ENCODE peak calls at places on chromosomes 13 and 19, in four cellular contexts. T is effector memory CD4-positive, alpha-beta T cell; F is A549; W is thoracic aorta. A is an unnamed sample.

GRCh38 chr19:807627-808175 is 10.4 kb downstream of the PTBP1 start:
- DNase-seq in T (no peak), F (no peak), W (no peak), A (no peak)

GRCh38 chr19:48424694-48425219 is 21.0 kb upstream of the GRWD1 start:
- DNase-seq in T (no peak), F (peak), W (no peak), A (no peak)

GRCh38 chr13:90906554-90906953 is 440.9 kb upstream of the MIR17HG start:
- DNase-seq in T (no peak), F (no peak), W (no peak), A (no peak)

GRCh38 chr13:97182065-97182890 is 39.9 kb upstream of the MBNL2 start:
- DNase-seq in T (no peak), F (no peak), W (no peak), A (no peak)

GRCh38 chr13:27953671-27954405 is 15.3 kb downstream of the CDX2 start:
- DNase-seq in T (no peak), F (peak), W (no peak), A (no peak)

GRCh38 chr13:27295096-27295495 is 24.5 kb downstream of the RASL11A start:
- DNase-seq in T (no peak), F (no peak), W (no peak), A (no peak)

GRCh38 chr13:76292031-76292430 is 594.2 kb downstream of the KCTD12 start:
- DNase-seq in T (no peak), F (no peak), W (no peak), A (no peak)

GRCh38 chr13:112991611-112992010 is 22.6 kb downstream of the MCF2L start:
- DNase-seq in T (no peak), F (no peak), W (no peak), A (no peak)

GRCh38 chr19:6811378-6811777 is 38.9 kb downstream of the VAV1 start:
- DNase-seq in T (no peak), F (no peak), W (no peak), A (no peak)

GRCh38 chr19:7983995-7984837 is 21.2 kb downstream of the ELAVL1 start:
- DNase-seq in T (no peak), F (no peak), W (no peak), A (no peak)

GRCh38 chr13:103521532-103521931 is 455.3 kb upstream of the SLC10A2 start:
- DNase-seq in T (no peak), F (no peak), W (no peak), A (no peak)

GRCh38 chr13:106284358-106284757 is 251.1 kb downstream of the EFNB2 start:
- DNase-seq in T (no peak), F (no peak), W (no peak), A (peak)

DNA sequence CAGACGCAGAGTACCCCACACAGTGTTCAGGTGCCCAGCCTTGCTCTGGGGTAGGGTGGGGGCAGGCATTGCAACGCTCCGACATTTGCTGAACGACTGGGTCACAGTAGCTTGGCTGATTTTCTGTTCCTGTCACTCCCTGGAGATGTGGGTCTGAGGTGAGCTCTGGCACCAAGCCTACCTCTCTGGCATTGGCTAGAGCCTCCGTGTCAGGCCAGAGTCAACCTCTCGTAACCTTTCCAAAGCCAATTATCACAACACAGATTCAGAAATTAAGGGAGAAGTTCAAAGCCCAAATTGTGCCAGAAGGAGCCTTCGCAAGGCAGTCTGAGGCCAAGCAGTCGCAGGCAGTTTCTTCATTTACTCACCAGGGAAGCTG is 117.2 kb downstream of the IRS2 start:
- DNase-seq in T (no peak), F (no peak), W (no peak), A (no peak)
- H3K27ac ChIP-seq in T (no peak), F (peak), W (no peak), A (no peak)

DNA sequence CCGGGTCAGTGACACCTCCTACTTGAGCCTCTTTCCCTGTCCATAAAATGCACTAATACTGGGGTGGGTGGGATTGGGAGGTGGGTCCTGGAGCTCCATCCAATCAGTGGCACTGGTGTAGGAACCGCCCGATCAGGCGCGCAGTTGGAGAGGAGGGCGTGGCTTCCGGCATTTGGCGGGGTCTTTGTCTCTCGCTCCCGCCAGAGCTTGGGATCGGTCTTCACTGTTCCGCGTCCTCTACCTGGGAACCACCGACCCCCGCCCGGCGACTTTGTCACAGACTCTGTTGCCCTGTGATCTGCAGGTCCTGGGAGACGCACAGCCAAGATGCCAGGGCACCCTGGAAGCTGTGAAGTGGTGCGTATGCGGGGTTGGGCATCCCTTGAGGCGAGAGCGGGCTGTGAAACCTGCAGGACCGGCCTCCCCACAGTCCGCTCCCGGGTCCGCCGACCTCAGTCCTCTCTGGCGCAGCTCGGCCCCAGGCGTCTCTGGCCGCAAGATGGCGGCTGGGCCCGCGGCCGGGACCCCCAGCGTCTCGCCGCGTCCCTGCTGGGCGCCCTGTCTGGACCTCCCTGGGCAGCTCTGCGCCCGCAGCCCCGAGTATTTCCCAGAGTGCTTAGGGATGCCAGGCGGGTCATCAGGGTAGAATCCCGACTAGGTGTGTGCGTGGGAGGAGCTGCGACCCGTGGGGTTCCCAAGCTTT is 41.6 kb upstream of the ZNF730 start:
- DNase-seq in T (no peak), F (no peak), W (no peak), A (no peak)
- H3K27ac ChIP-seq in T (no peak), F (no peak), W (no peak), A (peak)

DNA sequence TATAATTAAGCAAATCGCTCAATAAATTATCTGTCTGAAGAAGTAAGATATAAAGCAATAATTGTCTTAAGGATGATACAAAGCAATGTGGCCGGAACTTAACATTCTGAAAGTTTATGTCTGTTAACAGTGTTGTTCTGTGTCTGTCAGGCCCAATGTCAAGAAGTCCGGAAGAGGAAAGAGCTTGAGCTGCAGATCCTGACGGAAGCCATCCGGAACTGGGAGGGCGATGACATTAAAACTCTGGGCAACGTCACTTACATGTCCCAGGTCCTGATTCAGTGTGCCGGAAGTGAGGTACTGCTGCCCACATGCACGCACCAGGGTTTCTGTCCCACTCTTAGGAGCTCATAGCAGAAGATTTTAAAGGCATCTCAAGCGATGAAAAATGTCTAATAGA is 45.1 kb upstream of the TEX29 start:
- DNase-seq in T (no peak), F (no peak), W (no peak), A (no peak)
- H3K27ac ChIP-seq in T (no peak), F (no peak), W (no peak), A (no peak)

DNA sequence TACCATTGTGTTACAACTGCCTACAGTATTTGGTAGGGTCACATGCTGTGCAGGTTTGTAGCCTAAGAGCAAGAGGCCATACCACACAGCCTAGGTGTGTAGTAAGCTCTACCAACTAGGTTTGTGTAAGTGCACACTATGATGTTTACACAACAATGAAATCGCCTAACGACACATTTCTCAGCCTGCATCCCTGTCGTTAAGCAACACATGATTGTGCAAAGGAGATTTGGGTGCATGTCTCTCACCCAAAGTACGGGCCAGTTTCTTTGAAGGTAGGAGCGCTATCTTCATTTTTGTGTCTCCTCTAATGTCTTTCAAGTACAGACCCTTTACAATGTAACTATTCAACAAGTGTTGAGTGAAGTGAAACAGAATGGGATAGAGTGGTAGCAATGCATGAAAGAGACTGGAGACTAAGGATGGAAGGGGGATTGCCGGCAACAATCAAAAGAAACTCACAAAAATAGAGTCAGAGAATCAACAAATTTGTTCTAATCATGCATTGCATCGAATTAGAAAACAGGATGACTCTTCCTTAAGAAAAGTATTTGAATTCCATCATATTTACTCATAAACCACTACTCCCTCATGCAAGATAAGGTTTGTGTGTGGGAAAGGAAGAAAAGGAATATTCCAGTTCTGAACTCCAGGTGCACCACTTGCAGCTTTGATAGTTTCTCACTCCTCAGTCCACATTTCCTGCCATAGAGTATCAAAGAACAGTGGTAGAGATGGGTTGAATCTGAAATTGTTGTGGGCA is 60.2 kb upstream of the TNFRSF19 start:
- DNase-seq in T (no peak), F (no peak), W (no peak), A (no peak)
- H3K27ac ChIP-seq in T (no peak), F (no peak), W (no peak), A (peak)

DNA sequence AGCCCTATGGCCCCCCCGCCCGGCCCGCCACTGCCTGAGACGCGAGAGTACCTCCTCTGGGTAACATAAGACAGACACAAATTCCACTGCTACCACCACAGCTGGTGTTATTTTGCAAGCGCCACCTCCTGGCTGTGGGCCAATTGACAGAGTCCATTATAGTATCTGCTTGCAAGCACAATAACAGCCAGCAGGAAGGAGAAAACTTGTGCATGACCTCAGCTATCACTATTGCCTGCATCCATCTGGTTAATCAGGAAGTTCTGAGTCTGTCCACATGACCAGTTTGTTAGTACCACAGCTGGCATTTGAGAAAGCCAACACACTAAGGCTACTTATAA is 25.3 kb upstream of the OR10H2 start:
- DNase-seq in T (no peak), F (no peak), W (no peak), A (peak)
- H3K27ac ChIP-seq in T (no peak), F (no peak), W (no peak), A (no peak)